ENCODE peak calls at places on chromosomes 1 and 21, in five cellular contexts. V, W, H, M and O are unnamed samples.

GRCh38 chr1:192516776-192517297 is 58.7 kb upstream of the RGS1 start:
- DNase-seq in H (no peak), W (no peak), V (no peak), M (no peak), O (no peak)

GRCh38 chr1:35062518-35063196 is 16.5 kb upstream of the ZMYM1 start:
- DNase-seq in V (no peak), W (peak), M (no peak), H (no peak), O (no peak)

GRCh38 chr1:62435231-62436038 is 1.4 kb upstream of the USP1 start:
- DNase-seq in M (peak), V (no peak), W (no peak), H (no peak), O (no peak)

GRCh38 chr1:212566522-212567479 is 41.8 kb upstream of the ATF3 start:
- DNase-seq in H (peak), W (peak), V (peak), M (peak), O (no peak)

GRCh38 chr1:23692308-23692871 is 784 bp downstream of the RPL11 start:
- DNase-seq in W (no peak), H (no peak), V (no peak), M (no peak), O (no peak)

GRCh38 chr1:21622466-21623315 is 46.5 kb downstream of the RAP1GAP start:
- DNase-seq in W (no peak), V (peak), H (no peak), M (no peak), O (peak)

GRCh38 chr1:54475357-54476230 is 69.4 kb upstream of the SSBP3 start:
- DNase-seq in H (no peak), W (no peak), V (no peak), M (peak), O (no peak)

GRCh38 chr21:43712268-43712942 is 6.5 kb upstream of the PDXK start:
- DNase-seq in W (peak), M (no peak), H (no peak), V (peak), O (no peak)

GRCh38 chr1:43435146-43436145 is 18.3 kb downstream of the HYI start:
- DNase-seq in H (peak), M (peak), V (no peak), W (no peak), O (no peak)

GRCh38 chr1:62891961-62892562 is 108.1 kb downstream of the ATG4C start:
- DNase-seq in H (no peak), V (no peak), W (no peak), M (no peak), O (no peak)

DNA sequence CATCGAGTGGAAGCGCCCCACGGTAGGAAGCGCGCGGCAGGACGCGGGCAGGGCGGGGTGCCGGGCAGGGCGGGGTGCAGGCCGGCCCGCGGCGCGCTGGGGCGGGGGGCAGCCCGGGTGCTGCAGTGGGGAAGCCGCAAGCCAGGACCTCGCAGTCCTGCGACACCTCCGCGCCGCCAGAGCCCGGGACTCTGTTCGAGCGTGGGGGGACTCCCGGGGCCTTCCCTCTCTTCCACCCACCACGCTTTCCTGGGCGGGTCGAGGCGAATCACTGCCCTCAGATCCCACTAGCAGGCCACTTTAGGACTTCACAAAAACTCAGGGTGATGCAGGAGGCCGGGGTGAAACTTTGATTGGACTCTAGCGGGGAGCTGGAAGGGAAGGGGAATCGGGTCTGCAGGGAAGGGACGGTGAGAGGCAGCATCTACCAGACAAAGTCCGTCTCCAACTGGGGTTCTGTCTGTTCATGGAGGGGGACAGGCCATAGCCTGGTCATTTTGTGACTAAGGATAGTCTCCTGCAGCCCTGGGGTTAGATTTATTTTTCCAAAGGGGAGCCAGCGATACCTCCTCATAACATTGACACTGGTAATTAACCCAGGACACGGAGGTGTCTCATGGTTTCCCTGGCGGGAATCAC is 636 bp downstream of the CAPN2 start:
- DNase-seq in W (no peak), V (no peak), M (peak), H (no peak), O (no peak)
- TF ChIP-seq POLR2A in W (no peak), V (no peak), M (no peak), H (no peak), O (no peak)

DNA sequence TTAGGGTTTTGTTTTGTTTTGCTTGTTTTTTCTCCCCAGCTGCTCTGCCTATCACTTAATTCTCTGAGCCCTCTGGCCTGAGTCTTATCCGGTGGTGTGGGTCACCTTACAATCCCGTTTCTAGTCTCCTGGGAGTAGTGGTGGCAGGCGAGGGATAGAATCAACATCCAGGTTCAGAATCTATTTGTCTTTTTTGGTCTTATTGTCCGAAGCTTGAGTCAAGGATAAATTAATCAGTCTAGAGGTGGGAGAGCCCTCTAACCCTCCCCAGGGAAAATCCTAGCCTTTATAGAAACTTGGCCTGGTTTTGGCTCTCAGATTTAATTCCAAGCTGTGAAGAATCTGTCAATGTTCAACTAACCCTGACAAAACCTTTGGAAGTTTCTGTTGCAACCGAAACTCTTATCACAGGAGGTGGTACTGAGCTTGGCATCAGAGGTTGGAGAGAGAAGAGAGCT is 246.3 kb downstream of the FGGY start:
- DNase-seq in H (no peak), M (no peak), W (no peak), V (no peak), O (no peak)
- TF ChIP-seq POLR2A in H (no peak), M (no peak), W (no peak), V (no peak), O (no peak)

DNA sequence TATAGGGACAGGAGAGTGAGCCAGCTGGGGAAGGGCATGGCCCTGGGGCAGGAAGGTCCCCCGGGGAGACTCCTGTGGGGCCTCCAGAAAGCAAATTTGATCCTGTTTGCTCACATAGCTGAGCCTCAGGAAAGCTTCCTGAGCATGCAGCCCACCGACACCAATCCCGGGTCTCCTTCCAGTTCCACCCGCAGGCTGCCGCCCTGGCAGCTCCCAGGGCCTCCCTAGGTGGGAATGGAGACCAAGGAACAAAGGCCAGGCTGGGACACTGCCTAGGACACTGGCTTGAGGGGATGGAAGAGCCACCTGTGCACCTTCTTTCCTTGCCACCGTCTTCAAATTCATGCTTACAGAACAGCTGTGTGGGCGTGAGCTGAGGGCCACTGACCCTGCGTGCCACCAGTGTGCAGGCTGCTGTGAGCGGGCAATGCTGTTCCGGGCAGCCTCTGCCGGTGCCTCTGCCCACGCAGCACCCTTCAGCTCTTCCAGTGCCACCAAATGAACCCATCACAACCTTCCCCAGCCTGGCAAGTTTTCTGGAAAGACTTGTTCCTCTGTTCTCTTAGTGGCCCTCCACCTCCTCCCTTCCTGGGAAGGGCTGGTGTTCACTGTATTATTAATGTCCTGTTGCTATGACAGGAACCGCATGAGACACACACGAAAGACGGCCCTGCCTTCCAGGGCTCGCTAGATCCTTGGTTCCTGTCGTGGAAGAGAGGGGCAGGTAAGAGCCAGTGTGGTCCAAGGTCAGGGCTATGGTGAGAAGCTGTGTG is 53.6 kb downstream of the ACBD3 start:
- DNase-seq in H (no peak), M (no peak), W (no peak), V (peak), O (peak)
- TF ChIP-seq POLR2A in H (no peak), M (no peak), W (no peak), V (no peak), O (no peak)

GRCh38 chr1:14775434-14775833 is 176.9 kb downstream of the KAZN start:
- DNase-seq in M (no peak), V (no peak), H (no peak), W (no peak), O (no peak)

GRCh38 chr1:14777516-14778506 is 179.3 kb downstream of the KAZN start:
- DNase-seq in V (no peak), W (no peak), H (no peak), M (no peak), O (no peak)

GRCh38 chr1:14774225-14774624 is 175.7 kb downstream of the KAZN start:
- DNase-seq in M (no peak), V (no peak), W (no peak), H (no peak), O (no peak)

GRCh38 chr1:14773621-14774020 is 175.1 kb downstream of the KAZN start:
- DNase-seq in H (no peak), M (no peak), V (no peak), W (no peak), O (no peak)

DNA sequence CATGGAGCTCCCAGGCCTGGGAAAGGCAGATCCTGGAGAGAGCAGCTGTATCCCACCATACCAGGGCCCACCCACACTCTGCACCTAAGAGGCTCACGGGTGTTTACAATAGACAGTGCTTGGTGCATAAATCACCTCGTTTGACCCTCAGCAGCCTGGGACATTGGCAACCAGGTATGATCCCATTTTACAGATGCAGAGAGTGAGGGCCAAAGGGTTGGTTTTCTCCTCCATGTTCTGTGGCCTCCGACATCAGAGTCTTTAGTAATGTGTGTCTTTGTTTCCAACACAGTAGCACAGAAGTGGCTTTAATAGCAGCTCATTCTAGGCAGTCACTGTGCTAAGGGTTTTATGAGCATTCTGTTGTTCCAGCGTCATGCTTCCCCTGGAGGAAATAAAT is 176.5 kb downstream of the KAZN start:
- DNase-seq in M (no peak), V (no peak), H (no peak), W (no peak), O (no peak)
- TF ChIP-seq POLR2A in M (no peak), V (no peak), H (no peak), W (no peak), O (no peak)

GRCh38 chr1:202998836-202999750 is 8.1 kb upstream of the TMEM183A start:
- DNase-seq in M (peak), V (peak), W (no peak), H (no peak), O (no peak)
- TF ChIP-seq POLR2A in M (no peak), V (no peak), W (no peak), H (no peak), O (no peak)

GRCh38 chr1:168555521-168556046 is 11.8 kb upstream of the XCL2 start:
- DNase-seq in H (no peak), M (no peak), W (no peak), V (no peak), O (no peak)
- TF ChIP-seq POLR2A in H (no peak), M (no peak), W (no peak), V (no peak), O (no peak)

GRCh38 chr1:26529655-26530539 is at the start of gene RPS6KA1:
- DNase-seq in V (peak), M (peak), W (peak), H (no peak), O (peak)
- TF ChIP-seq POLR2A in V (no peak), M (peak), W (peak), H (peak), O (peak)